ENCODE peak calls at places on chromosomes 1 and 21, in six cellular contexts. One of them, this sample, is unnamed.

GRCh38 chr1:51859333-51859732 is 19.2 kb downstream of the NRDC start:
- DNase-seq in endothelial cell: no peak
- DNase-seq in activated CD4-positive, alpha-beta T cell treated with anti-CD3 and anti-CD28 coated beads for 4 hours: no peak
- DNase-seq in NCI-H2029: no peak
- DNase-seq in CD4-positive, alpha-beta memory T cell: no peak
- DNase-seq in stimulated activated CD4-positive, alpha-beta T cell treated with anti-CD3 and anti-CD28 coated beads, Interleukin-12 subunit alpha, Interleukin-12 subunit beta, amount 100 ng/mL, for 24 hours: no peak
- DNase-seq in this sample: no peak

GRCh38 chr21:36704281-36704957 is 5.5 kb downstream of the SIM2 start:
- DNase-seq in endothelial cell: no peak
- DNase-seq in activated CD4-positive, alpha-beta T cell treated with anti-CD3 and anti-CD28 coated beads for 4 hours: no peak
- DNase-seq in NCI-H2029: no peak
- DNase-seq in CD4-positive, alpha-beta memory T cell: no peak
- DNase-seq in stimulated activated CD4-positive, alpha-beta T cell treated with anti-CD3 and anti-CD28 coated beads, Interleukin-12 subunit alpha, Interleukin-12 subunit beta, amount 100 ng/mL, for 24 hours: no peak
- DNase-seq in this sample: no peak

GRCh38 chr1:166172106-166172505 is 5.3 kb upstream of the FAM78B start:
- DNase-seq in endothelial cell: no peak
- DNase-seq in activated CD4-positive, alpha-beta T cell treated with anti-CD3 and anti-CD28 coated beads for 4 hours: no peak
- DNase-seq in NCI-H2029: no peak
- DNase-seq in CD4-positive, alpha-beta memory T cell: no peak
- DNase-seq in stimulated activated CD4-positive, alpha-beta T cell treated with anti-CD3 and anti-CD28 coated beads, Interleukin-12 subunit alpha, Interleukin-12 subunit beta, amount 100 ng/mL, for 24 hours: no peak
- DNase-seq in this sample: no peak

GRCh38 chr21:43957128-43957571 is 55.0 kb upstream of the TRAPPC10 start:
- DNase-seq in endothelial cell: no peak
- DNase-seq in activated CD4-positive, alpha-beta T cell treated with anti-CD3 and anti-CD28 coated beads for 4 hours: no peak
- DNase-seq in NCI-H2029: no peak
- DNase-seq in CD4-positive, alpha-beta memory T cell: no peak
- DNase-seq in stimulated activated CD4-positive, alpha-beta T cell treated with anti-CD3 and anti-CD28 coated beads, Interleukin-12 subunit alpha, Interleukin-12 subunit beta, amount 100 ng/mL, for 24 hours: no peak
- DNase-seq in this sample: no peak

GRCh38 chr1:150072959-150073358 is 5.4 kb downstream of the VPS45 start:
- DNase-seq in endothelial cell: no peak
- DNase-seq in activated CD4-positive, alpha-beta T cell treated with anti-CD3 and anti-CD28 coated beads for 4 hours: no peak
- DNase-seq in NCI-H2029: no peak
- DNase-seq in CD4-positive, alpha-beta memory T cell: peak
- DNase-seq in stimulated activated CD4-positive, alpha-beta T cell treated with anti-CD3 and anti-CD28 coated beads, Interleukin-12 subunit alpha, Interleukin-12 subunit beta, amount 100 ng/mL, for 24 hours: no peak
- DNase-seq in this sample: no peak

GRCh38 chr21:43696214-43696613 is 22.7 kb upstream of the PDXK start:
- DNase-seq in endothelial cell: no peak
- DNase-seq in activated CD4-positive, alpha-beta T cell treated with anti-CD3 and anti-CD28 coated beads for 4 hours: no peak
- DNase-seq in NCI-H2029: no peak
- DNase-seq in CD4-positive, alpha-beta memory T cell: no peak
- DNase-seq in stimulated activated CD4-positive, alpha-beta T cell treated with anti-CD3 and anti-CD28 coated beads, Interleukin-12 subunit alpha, Interleukin-12 subunit beta, amount 100 ng/mL, for 24 hours: no peak
- DNase-seq in this sample: no peak

GRCh38 chr1:182680901-182681300 is 3.5 kb downstream of the RGS8 start:
- DNase-seq in endothelial cell: no peak
- DNase-seq in activated CD4-positive, alpha-beta T cell treated with anti-CD3 and anti-CD28 coated beads for 4 hours: no peak
- DNase-seq in NCI-H2029: no peak
- DNase-seq in CD4-positive, alpha-beta memory T cell: no peak
- DNase-seq in stimulated activated CD4-positive, alpha-beta T cell treated with anti-CD3 and anti-CD28 coated beads, Interleukin-12 subunit alpha, Interleukin-12 subunit beta, amount 100 ng/mL, for 24 hours: no peak
- DNase-seq in this sample: no peak

GRCh38 chr1:241355311-241356010 is 1.5 kb downstream of the RGS7 start:
- DNase-seq in endothelial cell: no peak
- DNase-seq in activated CD4-positive, alpha-beta T cell treated with anti-CD3 and anti-CD28 coated beads for 4 hours: no peak
- DNase-seq in NCI-H2029: no peak
- DNase-seq in CD4-positive, alpha-beta memory T cell: no peak
- DNase-seq in stimulated activated CD4-positive, alpha-beta T cell treated with anti-CD3 and anti-CD28 coated beads, Interleukin-12 subunit alpha, Interleukin-12 subunit beta, amount 100 ng/mL, for 24 hours: no peak
- DNase-seq in this sample: no peak

GRCh38 chr1:61612600-61612999 is 112.3 kb downstream of the TM2D1 start:
- DNase-seq in endothelial cell: no peak
- DNase-seq in activated CD4-positive, alpha-beta T cell treated with anti-CD3 and anti-CD28 coated beads for 4 hours: no peak
- DNase-seq in NCI-H2029: no peak
- DNase-seq in CD4-positive, alpha-beta memory T cell: no peak
- DNase-seq in stimulated activated CD4-positive, alpha-beta T cell treated with anti-CD3 and anti-CD28 coated beads, Interleukin-12 subunit alpha, Interleukin-12 subunit beta, amount 100 ng/mL, for 24 hours: no peak
- DNase-seq in this sample: no peak

GRCh38 chr1:7366286-7366954 is 404.7 kb upstream of the VAMP3 start:
- DNase-seq in endothelial cell: no peak
- DNase-seq in activated CD4-positive, alpha-beta T cell treated with anti-CD3 and anti-CD28 coated beads for 4 hours: no peak
- DNase-seq in NCI-H2029: peak
- DNase-seq in CD4-positive, alpha-beta memory T cell: no peak
- DNase-seq in stimulated activated CD4-positive, alpha-beta T cell treated with anti-CD3 and anti-CD28 coated beads, Interleukin-12 subunit alpha, Interleukin-12 subunit beta, amount 100 ng/mL, for 24 hours: no peak
- DNase-seq in this sample: no peak

GRCh38 chr1:177216587-177217202 is 45.9 kb downstream of the BRINP2 start:
- DNase-seq in endothelial cell: no peak
- DNase-seq in activated CD4-positive, alpha-beta T cell treated with anti-CD3 and anti-CD28 coated beads for 4 hours: no peak
- DNase-seq in NCI-H2029: no peak
- DNase-seq in CD4-positive, alpha-beta memory T cell: no peak
- DNase-seq in stimulated activated CD4-positive, alpha-beta T cell treated with anti-CD3 and anti-CD28 coated beads, Interleukin-12 subunit alpha, Interleukin-12 subunit beta, amount 100 ng/mL, for 24 hours: no peak
- DNase-seq in this sample: no peak

GRCh38 chr1:212968385-212968863 is 18.1 kb downstream of the VASH2 start:
- DNase-seq in endothelial cell: no peak
- DNase-seq in activated CD4-positive, alpha-beta T cell treated with anti-CD3 and anti-CD28 coated beads for 4 hours: no peak
- DNase-seq in NCI-H2029: no peak
- DNase-seq in CD4-positive, alpha-beta memory T cell: no peak
- DNase-seq in stimulated activated CD4-positive, alpha-beta T cell treated with anti-CD3 and anti-CD28 coated beads, Interleukin-12 subunit alpha, Interleukin-12 subunit beta, amount 100 ng/mL, for 24 hours: no peak
- DNase-seq in this sample: no peak

This sample was measured in cardiac muscle cell.